ENCODE peak calls at places on chromosomes 2 and 18, in four cellular contexts. One of them, this sample, is unnamed.

GRCh38 chr2:223914349-223914748 is 30.8 kb downstream of the WDFY1 start:
- DNase-seq in coronary artery: no peak
- DNase-seq in lower lobe of right lung: no peak
- DNase-seq in IMR-90: peak; percentile 76
- DNase-seq in this sample: no peak

GRCh38 chr2:191696001-191696400 is 18.1 kb downstream of the NABP1 start:
- DNase-seq in lower lobe of right lung: no peak
- DNase-seq in coronary artery: no peak
- DNase-seq in IMR-90: peak; percentile 97
- DNase-seq in this sample: no peak

GRCh38 chr2:240291337-240291751 is 144.1 kb upstream of the GPC1 start:
- DNase-seq in coronary artery: peak; percentile 60
- DNase-seq in lower lobe of right lung: no peak
- DNase-seq in IMR-90: no peak
- DNase-seq in this sample: no peak

GRCh38 chr2:146119586-146119985 is 1599.7 kb upstream of the ZEB2 start:
- DNase-seq in lower lobe of right lung: no peak
- DNase-seq in IMR-90: no peak
- DNase-seq in coronary artery: no peak
- DNase-seq in this sample: no peak

GRCh38 chr2:15560404-15560987 is 638 bp downstream of the NBAS start:
- DNase-seq in IMR-90: peak; percentile 27
- DNase-seq in coronary artery: no peak
- DNase-seq in lower lobe of right lung: no peak
- DNase-seq in this sample: no peak

GRCh38 chr2:151391436-151391835 is 18.3 kb upstream of the RIF1 start:
- DNase-seq in lower lobe of right lung: no peak
- DNase-seq in coronary artery: no peak
- DNase-seq in IMR-90: no peak
- DNase-seq in this sample: no peak

GRCh38 chr18:33116376-33116775 is 324.1 kb downstream of the CCDC178 start:
- DNase-seq in IMR-90: no peak
- DNase-seq in lower lobe of right lung: peak; percentile 30
- DNase-seq in coronary artery: no peak
- DNase-seq in this sample: no peak

GRCh38 chr18:9876867-9877654 is 8.7 kb upstream of the TXNDC2 start:
- DNase-seq in IMR-90: peak; percentile 97
- DNase-seq in lower lobe of right lung: no peak
- DNase-seq in coronary artery: peak; percentile 83
- DNase-seq in this sample: no peak

GRCh38 chr2:32812316-32812715 is 134.4 kb upstream of the LTBP1 start:
- DNase-seq in coronary artery: no peak
- DNase-seq in IMR-90: peak; percentile 29
- DNase-seq in lower lobe of right lung: no peak
- DNase-seq in this sample: no peak

GRCh38 chr18:74375999-74376398 is 60.4 kb downstream of the C18orf63 start:
- DNase-seq in IMR-90: peak; percentile 7
- DNase-seq in coronary artery: no peak
- DNase-seq in lower lobe of right lung: no peak
- DNase-seq in this sample: no peak

GRCh38 chr2:239864247-239865058 is 160.7 kb downstream of the NDUFA10 start:
- DNase-seq in IMR-90: no peak
- DNase-seq in coronary artery: no peak
- DNase-seq in lower lobe of right lung: no peak
- DNase-seq in this sample: no peak

GRCh38 chr2:45709137-45709536 is 57.7 kb downstream of the PRKCE start:
- DNase-seq in IMR-90: no peak
- DNase-seq in coronary artery: no peak
- DNase-seq in lower lobe of right lung: no peak
- DNase-seq in this sample: no peak

GRCh38 chr2:202109139-202109736 is 36.2 kb downstream of the KIAA2012 start:
- DNase-seq in coronary artery: no peak
- DNase-seq in lower lobe of right lung: no peak
- DNase-seq in IMR-90: no peak
- DNase-seq in this sample: no peak
- H3K4me3 ChIP-seq in coronary artery: no peak overlapping the region
- H3K4me3 ChIP-seq in lower lobe of right lung: no peak overlapping the region
- H3K4me3 ChIP-seq in IMR-90: no peak overlapping the region
- H3K4me3 ChIP-seq in this sample: no peak overlapping the region

GRCh38 chr2:208502288-208502687 is 95.7 kb downstream of the PTH2R start:
- DNase-seq in coronary artery: no peak
- DNase-seq in IMR-90: no peak
- DNase-seq in lower lobe of right lung: no peak
- DNase-seq in this sample: no peak

GRCh38 chr2:208496129-208496528 is 89.5 kb downstream of the PTH2R start:
- DNase-seq in IMR-90: no peak
- DNase-seq in lower lobe of right lung: no peak
- DNase-seq in coronary artery: no peak
- DNase-seq in this sample: no peak

DNA sequence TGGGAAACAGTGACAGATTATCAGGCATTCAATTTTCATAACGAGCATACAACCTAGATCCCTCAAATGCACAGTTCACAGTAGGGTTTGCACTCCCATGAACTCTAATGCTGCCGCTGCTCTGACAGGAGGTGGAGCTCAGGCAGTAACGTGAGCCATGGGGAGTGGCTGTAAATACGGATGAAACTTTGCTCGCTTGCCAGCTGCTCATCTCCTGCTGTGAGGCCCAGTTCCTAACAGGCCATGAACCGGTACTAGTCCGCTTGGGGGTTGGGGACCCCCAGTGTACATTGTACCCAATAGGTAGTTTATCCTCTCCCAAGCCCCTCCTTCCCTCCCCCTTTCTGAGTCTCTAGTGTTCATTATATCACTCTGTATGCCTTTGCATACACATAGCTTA is 94.6 kb downstream of the PTH2R start:
- DNase-seq in IMR-90: no peak
- DNase-seq in coronary artery: no peak
- DNase-seq in lower lobe of right lung: no peak
- DNase-seq in this sample: peak; percentile 17
- H3K4me3 ChIP-seq in IMR-90: no peak overlapping the region
- H3K4me3 ChIP-seq in coronary artery: no peak overlapping the region
- H3K4me3 ChIP-seq in lower lobe of right lung: no peak overlapping the region
- H3K4me3 ChIP-seq in this sample: no peak overlapping the region

GRCh38 chr18:6435731-6436130 is 21.0 kb upstream of the L3MBTL4 start:
- DNase-seq in coronary artery: no peak
- DNase-seq in lower lobe of right lung: no peak
- DNase-seq in IMR-90: no peak
- DNase-seq in this sample: no peak
- H3K4me3 ChIP-seq in coronary artery: no peak overlapping the region
- H3K4me3 ChIP-seq in lower lobe of right lung: no peak overlapping the region
- H3K4me3 ChIP-seq in IMR-90: no peak overlapping the region
- H3K4me3 ChIP-seq in this sample: no peak overlapping the region

GRCh38 chr2:121333231-121333630 is 48.2 kb upstream of the TFCP2L1 start:
- DNase-seq in lower lobe of right lung: no peak
- DNase-seq in IMR-90: no peak
- DNase-seq in coronary artery: peak; percentile 40
- DNase-seq in this sample: no peak
- H3K4me3 ChIP-seq in lower lobe of right lung: no peak overlapping the region
- H3K4me3 ChIP-seq in IMR-90: no peak overlapping the region
- H3K4me3 ChIP-seq in coronary artery: no peak overlapping the region
- H3K4me3 ChIP-seq in this sample: no peak overlapping the region

GRCh38 chr2:176137883-176138282 is 8.4 kb downstream of the HOXD8 start:
- DNase-seq in lower lobe of right lung: no peak
- DNase-seq in IMR-90: no peak
- DNase-seq in coronary artery: no peak
- DNase-seq in this sample: no peak
- H3K4me3 ChIP-seq in lower lobe of right lung: no peak overlapping the region
- H3K4me3 ChIP-seq in IMR-90: no peak overlapping the region
- H3K4me3 ChIP-seq in coronary artery: no peak overlapping the region
- H3K4me3 ChIP-seq in this sample: no peak overlapping the region

GRCh38 chr2:197200056-197200455 is 110.5 kb downstream of the ANKRD44 start:
- DNase-seq in lower lobe of right lung: no peak
- DNase-seq in coronary artery: no peak
- DNase-seq in IMR-90: no peak
- DNase-seq in this sample: no peak

GRCh38 chr2:197200657-197201056 is 109.9 kb downstream of the ANKRD44 start:
- DNase-seq in IMR-90: no peak
- DNase-seq in lower lobe of right lung: no peak
- DNase-seq in coronary artery: no peak
- DNase-seq in this sample: no peak

GRCh38 chr2:197196737-197197136 is 113.8 kb downstream of the ANKRD44 start:
- DNase-seq in coronary artery: no peak
- DNase-seq in lower lobe of right lung: no peak
- DNase-seq in IMR-90: no peak
- DNase-seq in this sample: no peak

GRCh38 chr2:197197808-197198409 is 112.7 kb downstream of the ANKRD44 start:
- DNase-seq in coronary artery: no peak
- DNase-seq in lower lobe of right lung: no peak
- DNase-seq in IMR-90: no peak
- DNase-seq in this sample: no peak

DNA sequence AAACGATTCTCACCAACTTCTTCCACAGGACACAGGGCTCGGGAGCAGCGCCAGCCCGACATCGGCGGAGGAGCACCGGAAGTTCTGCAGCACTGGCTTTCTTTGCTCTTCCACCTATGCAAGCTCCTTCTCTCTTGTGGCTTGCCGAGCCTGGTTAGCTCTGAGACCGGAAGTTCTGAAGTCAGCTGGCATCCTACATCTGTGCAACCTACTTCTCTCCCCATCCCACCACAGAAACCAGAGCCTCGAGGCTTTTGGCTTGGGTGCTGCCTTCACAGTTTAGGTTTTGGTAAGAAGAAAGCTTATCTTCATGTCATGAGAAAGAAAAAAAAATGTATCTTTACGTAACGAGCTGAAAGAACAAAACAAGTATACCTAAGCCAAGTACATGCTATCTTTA is 111.7 kb downstream of the ANKRD44 start:
- DNase-seq in lower lobe of right lung: peak; percentile 63
- DNase-seq in IMR-90: no peak
- DNase-seq in coronary artery: no peak
- DNase-seq in this sample: no peak
- H3K4me3 ChIP-seq in lower lobe of right lung: peak overlapping the region; percentile 33
- H3K4me3 ChIP-seq in IMR-90: no peak overlapping the region
- H3K4me3 ChIP-seq in coronary artery: peak overlapping the region; percentile 40
- H3K4me3 ChIP-seq in this sample: no peak overlapping the region